ENCODE peak calls at places on chromosomes 4 and X, in six cellular contexts. M is adrenal gland, Y is suprapubic skin, X is lower leg skin, J is ovary, B is stomach. F is an unnamed sample.

GRCh38 chr4:92305878-92306520 is 2.2 kb downstream of the GRID2 start:
- DNase-seq in M (no peak), Y (no peak), X (no peak), J (no peak), B (no peak), F (no peak)

GRCh38 chrX:115560211-115560977 is 580 bp upstream of the PLS3 start:
- DNase-seq in M (no peak), Y (no peak), X (no peak), J (no peak), B (no peak), F (no peak)

GRCh38 chrX:68898661-68899060 is 69.8 kb downstream of the EFNB1 start:
- DNase-seq in M (no peak), Y (no peak), X (no peak), J (no peak), B (no peak), F (no peak)

GRCh38 chr4:145734051-145734450 is 54.1 kb downstream of the C4orf51 start:
- DNase-seq in M (no peak), Y (no peak), X (no peak), J (no peak), B (no peak), F (no peak)

GRCh38 chrX:10146350-10146749 is 10.4 kb upstream of the CLCN4 start:
- DNase-seq in M (no peak), Y (no peak), X (no peak), J (no peak), B (no peak), F (no peak)

GRCh38 chr4:148998719-148999118 is 556.5 kb upstream of the NR3C2 start:
- DNase-seq in M (no peak), Y (no peak), X (no peak), J (no peak), B (no peak), F (no peak)

GRCh38 chrX:7146026-7146702 is 1.3 kb upstream of the STS start:
- DNase-seq in M (no peak), Y (no peak), X (no peak), J (no peak), B (no peak), F (no peak)

GRCh38 chr4:88033309-88033708 is 25.9 kb downstream of the PKD2 start:
- DNase-seq in M (peak), Y (no peak), X (peak), J (no peak), B (peak), F (peak)

GRCh38 chr4:120317713-120318112 is 251.1 kb upstream of the MAD2L1 start:
- DNase-seq in M (no peak), Y (no peak), X (no peak), J (no peak), B (no peak), F (no peak)

GRCh38 chrX:111411591-111412371 is at the start of gene DCX:
- DNase-seq in M (no peak), Y (no peak), X (no peak), J (no peak), B (no peak), F (no peak)

GRCh38 chrX:7159132-7159861 is 11.3 kb upstream of the PUDP start:
- DNase-seq in M (no peak), Y (no peak), X (peak), J (no peak), B (peak), F (peak)

GRCh38 chrX:133586443-133586842 is 171.2 kb upstream of the GPC4 start:
- DNase-seq in M (no peak), Y (no peak), X (no peak), J (no peak), B (no peak), F (no peak)

GRCh38 chr4:70925899-70926635 is 23.9 kb downstream of the MOB1B start:
- DNase-seq in M (peak), Y (no peak), X (no peak), J (no peak), B (no peak), F (no peak)

GRCh38 chrX:67524428-67524827 is 19.4 kb upstream of the AR start:
- DNase-seq in M (no peak), Y (no peak), X (no peak), J (no peak), B (no peak), F (peak)

GRCh38 chr4:52250124-52250523 is 199.0 kb downstream of the SPATA18 start:
- DNase-seq in M (peak), Y (no peak), X (peak), J (peak), B (no peak), F (no peak)

GRCh38 chr4:6674500-6675149 is 19.1 kb upstream of the S100P start:
- DNase-seq in M (no peak), Y (peak), X (no peak), J (no peak), B (peak), F (peak)

GRCh38 chr4:16007471-16008095 is 44.6 kb upstream of the FGFBP2 start:
- DNase-seq in M (no peak), Y (no peak), X (no peak), J (no peak), B (no peak), F (no peak)

GRCh38 chr4:109465065-109465464 is 31.4 kb downstream of the SEC24B start:
- DNase-seq in M (peak), Y (no peak), X (peak), J (no peak), B (no peak), F (no peak)

GRCh38 chr4:183838987-183839712 is 66.0 kb upstream of the STOX2 start:
- DNase-seq in M (no peak), Y (no peak), X (no peak), J (no peak), B (no peak), F (no peak)

GRCh38 chrX:153968754-153969124 is 2.9 kb downstream of the HCFC1 start:
- DNase-seq in M (no peak), Y (no peak), X (no peak), J (no peak), B (no peak), F (no peak)

GRCh38 chr4:80173841-80174240 is 23.5 kb upstream of the PRDM8 start:
- DNase-seq in M (no peak), Y (no peak), X (no peak), J (no peak), B (no peak), F (no peak)

GRCh38 chrX:140393507-140393906 is 111.4 kb downstream of the SOX3 start:
- DNase-seq in M (no peak), Y (no peak), X (no peak), J (no peak), B (no peak), F (no peak)

GRCh38 chr4:155342142-155342541 is 34.6 kb downstream of the MAP9 start:
- DNase-seq in M (no peak), Y (no peak), X (no peak), J (no peak), B (no peak), F (no peak)

GRCh38 chrX:148504412-148504950 is 4.1 kb downstream of the AFF2 start:
- DNase-seq in M (no peak), Y (no peak), X (no peak), J (no peak), B (no peak), F (no peak)

GRCh38 chr4:135204311-135204710 is 1002.7 kb upstream of the PABPC4L start:
- DNase-seq in M (no peak), Y (no peak), X (no peak), J (no peak), B (no peak), F (no peak)

GRCh38 chr4:74659576-74660411 is 134.5 kb downstream of the BTC start:
- DNase-seq in M (peak), Y (no peak), X (peak), J (no peak), B (no peak), F (peak)

GRCh38 chr4:142160509-142160908 is 524.1 kb downstream of the IL15 start:
- DNase-seq in M (no peak), Y (no peak), X (no peak), J (no peak), B (no peak), F (no peak)

GRCh38 chr4:2935762-2936743 is 27.2 kb downstream of the NOP14 start:
- DNase-seq in M (peak), Y (peak), X (no peak), J (peak), B (peak), F (no peak)

GRCh38 chrX:116317409-116317808 is 119.0 kb upstream of the SLC6A14 start:
- DNase-seq in M (peak), Y (no peak), X (no peak), J (no peak), B (peak), F (no peak)

GRCh38 chrX:74349387-74349786 is 45.4 kb downstream of the ZCCHC13 start:
- DNase-seq in M (no peak), Y (no peak), X (no peak), J (no peak), B (no peak), F (no peak)

GRCh38 chr4:94649381-94650128 is 108.2 kb upstream of the BMPR1B start:
- DNase-seq in M (no peak), Y (no peak), X (no peak), J (no peak), B (no peak), F (no peak)

GRCh38 chr4:66590488-66591215 is 920.4 kb upstream of the EPHA5 start:
- DNase-seq in M (no peak), Y (no peak), X (no peak), J (no peak), B (no peak), F (no peak)

GRCh38 chr4:183321079-183321478 is 1.0 kb upstream of the CLDN22 start:
- DNase-seq in M (no peak), Y (no peak), X (no peak), J (no peak), B (no peak), F (no peak)

GRCh38 chrX:40173662-40174593 is 76.2 kb upstream of the BCOR start:
- DNase-seq in M (peak), Y (no peak), X (no peak), J (peak), B (peak), F (peak)
- TF ChIP-seq POLR2A in M (peak), Y (no peak), X (no peak), J (no peak), B (no peak), F (no peak)

GRCh38 chr4:108352664-108353308 is 184.1 kb upstream of the LEF1 start:
- DNase-seq in M (no peak), Y (no peak), X (no peak), J (no peak), B (no peak), F (no peak)
- TF ChIP-seq POLR2A in M (no peak), Y (no peak), X (no peak), J (no peak), B (no peak), F (no peak)

GRCh38 chr4:77158487-77158861 is 1.5 kb downstream of the CCNG2 start:
- DNase-seq in M (peak), Y (no peak), X (no peak), J (peak), B (no peak), F (no peak)

GRCh38 chr4:77157859-77158486 is 966 bp downstream of the CCNG2 start:
- DNase-seq in M (peak), Y (peak), X (peak), J (peak), B (peak), F (peak)

GRCh38 chr4:77155631-77156345 is 1.2 kb upstream of the CCNG2 start:
- DNase-seq in M (no peak), Y (no peak), X (no peak), J (no peak), B (no peak), F (no peak)

GRCh38 chr4:77156533-77156911 is 485 bp upstream of the CCNG2 start:
- DNase-seq in M (peak), Y (peak), X (peak), J (peak), B (peak), F (peak)

DNA sequence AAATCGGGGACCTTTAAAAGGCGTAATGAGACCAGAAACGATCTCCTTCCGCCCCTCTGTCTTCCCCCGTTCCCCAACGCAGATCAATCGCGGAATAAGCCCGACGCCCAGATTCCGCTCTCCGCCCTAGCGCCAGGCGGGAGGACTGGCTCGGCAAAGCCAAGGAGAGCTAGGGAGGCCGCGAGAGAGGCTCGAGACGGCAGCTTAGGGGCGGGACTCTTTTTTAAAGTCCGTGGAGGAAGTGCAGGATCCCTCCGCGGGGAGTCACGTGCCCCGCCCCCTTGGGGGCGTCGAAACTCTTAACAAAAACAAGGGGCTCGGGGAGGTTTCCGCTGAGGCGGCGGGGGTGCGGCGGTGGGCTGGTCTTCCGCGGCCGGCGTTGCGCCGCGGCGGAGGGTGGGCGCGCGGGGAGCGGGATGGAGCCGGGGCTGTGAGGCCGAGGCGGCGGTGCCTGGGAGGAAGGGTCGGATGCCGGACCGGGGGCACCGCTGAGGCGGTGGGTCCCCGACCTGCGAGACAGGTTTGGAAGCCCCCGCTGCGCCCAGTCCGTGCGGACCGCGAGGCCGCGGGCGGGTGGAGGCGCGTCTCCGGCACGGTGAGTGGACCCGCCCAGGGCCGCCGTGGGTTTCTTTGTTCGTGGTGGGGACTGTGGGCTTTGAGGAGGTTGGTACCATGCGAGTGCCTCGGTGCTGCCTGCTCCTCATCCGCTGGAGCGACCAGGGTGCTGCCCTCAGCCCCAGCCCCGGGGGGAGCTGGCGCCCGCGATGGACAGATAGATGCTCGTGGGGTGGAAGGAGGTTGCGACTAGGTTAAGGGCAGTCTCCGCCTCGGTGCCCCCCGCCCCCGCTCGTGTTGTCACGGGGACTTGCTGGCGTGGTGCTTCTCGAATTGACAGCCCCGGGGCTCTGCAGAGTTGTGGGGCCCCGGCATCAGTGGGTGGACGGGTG is at the start of gene CCNG2:
- DNase-seq in M (peak), Y (peak), X (peak), J (peak), B (peak), F (peak)
- TF ChIP-seq POLR2A in M (peak), Y (peak), X (no peak), J (peak), B (no peak), F (peak)

GRCh38 chr4:1497189-1497801 is 91.1 kb upstream of the NKX1-1 start:
- DNase-seq in M (no peak), Y (no peak), X (no peak), J (no peak), B (no peak), F (no peak)
- TF ChIP-seq POLR2A in M (no peak), Y (no peak), X (no peak), J (no peak), B (no peak), F (no peak)

GRCh38 chr4:40563401-40563800 is 66.3 kb downstream of the RBM47 start:
- DNase-seq in M (no peak), Y (no peak), X (no peak), J (no peak), B (no peak), F (no peak)
- TF ChIP-seq POLR2A in M (no peak), Y (no peak), X (no peak), J (no peak), B (no peak), F (no peak)